ENCODE peak calls at places on chromosomes 4 and X, in ten cellular contexts. X is NCI-H1092 treated with DMSO at 0.1 percent for 48 hours; V is NCI-H82; T is amniotic stem cell; S is posterior cingulate gyrus; C is H54; E is T-helper 2 cell; R is activated T-helper 1 cell treated with anti-CD3 and anti-CD28 coated beads, Interleukin-2, amount 50 U/mL, for 16 hours; Z is HuH-7.5; L is NCI-H2081. P is an unnamed sample.

GRCh38 chrX:145821291-145821897 is 3.8 kb downstream of the SLITRK2 start:
- DNase-seq in X (no peak), V (peak; percentile 80), T (no peak), S (peak; percentile 84), C (no peak), E (no peak), R (no peak), Z (no peak), L (no peak), P (no peak)

GRCh38 chrX:9231491-9231890 is 197.6 kb upstream of the FAM9B start:
- DNase-seq in X (no peak), V (no peak), T (no peak), S (no peak), C (no peak), E (no peak), R (no peak), Z (no peak), L (no peak), P (no peak)

GRCh38 chrX:103687696-103688191 is 1.2 kb upstream of the MORF4L2 start:
- DNase-seq in X (peak; percentile 87), V (peak; percentile 90), T (peak; percentile 6), S (peak; percentile 54), C (peak; percentile 14), E (peak; percentile 27), R (peak; percentile 7), Z (no peak), L (peak; percentile 91), P (peak; percentile 87)

GRCh38 chr4:86926428-86927086 is 8.3 kb upstream of the AFF1 start:
- DNase-seq in X (no peak), V (no peak), T (no peak), S (no peak), C (no peak), E (no peak), R (no peak), Z (no peak), L (no peak), P (no peak)

GRCh38 chrX:13471269-13471668 is 98.1 kb upstream of the EGFL6 start:
- DNase-seq in X (no peak), V (peak; percentile 80), T (no peak), S (no peak), C (no peak), E (no peak), R (no peak), Z (no peak), L (no peak), P (no peak)

GRCh38 chr4:86500527-86500926 is 93.6 kb upstream of the PTPN13 start:
- DNase-seq in X (no peak), V (no peak), T (no peak), S (no peak), C (no peak), E (no peak), R (no peak), Z (no peak), L (no peak), P (no peak)

GRCh38 chr4:89177807-89178206 is 66.5 kb downstream of the TIGD2 start:
- DNase-seq in X (no peak), V (no peak), T (no peak), S (no peak), C (no peak), E (no peak), R (no peak), Z (no peak), L (no peak), P (no peak)

GRCh38 chrX:13290891-13291614 is 28.8 kb downstream of the ATXN3L start:
- DNase-seq in X (no peak), V (no peak), T (no peak), S (no peak), C (no peak), E (no peak), R (no peak), Z (no peak), L (no peak), P (no peak)

GRCh38 chr4:2049381-2049780 is 9.7 kb upstream of the NAT8L start:
- DNase-seq in X (no peak), V (no peak), T (no peak), S (no peak), C (no peak), E (no peak), R (no peak), Z (no peak), L (no peak), P (no peak)

GRCh38 chrX:47574096-47574553 is 8.1 kb upstream of the TIMP1 start:
- DNase-seq in X (no peak), V (no peak), T (no peak), S (no peak), C (no peak), E (no peak), R (no peak), Z (no peak), L (no peak), P (no peak)

GRCh38 chrX:110944323-110944761 is 148.7 kb upstream of the CHRDL1 start:
- DNase-seq in X (peak; percentile 69), V (no peak), T (no peak), S (peak; percentile 18), C (no peak), E (no peak), R (no peak), Z (no peak), L (peak; percentile 56), P (no peak)

GRCh38 chrX:39616098-39616729 is 481.5 kb downstream of the BCOR start:
- DNase-seq in X (no peak), V (no peak), T (no peak), S (no peak), C (no peak), E (no peak), R (no peak), Z (no peak), L (no peak), P (peak; percentile 17)

GRCh38 chr4:188041721-188042120 is 46.1 kb downstream of the ZFP42 start:
- DNase-seq in X (no peak), V (no peak), T (no peak), S (no peak), C (no peak), E (no peak), R (no peak), Z (no peak), L (no peak), P (no peak)

GRCh38 chr4:63233679-63234078 is 1175.6 kb downstream of the TECRL start:
- DNase-seq in X (no peak), V (no peak), T (no peak), S (no peak), C (no peak), E (no peak), R (no peak), Z (no peak), L (no peak), P (no peak)

GRCh38 chr4:147625733-147626132 is 8.5 kb downstream of the TMEM184C start:
- DNase-seq in X (no peak), V (no peak), T (no peak), S (no peak), C (no peak), E (no peak), R (no peak), Z (no peak), L (no peak), P (no peak)

GRCh38 chrX:9456250-9457074 is 8.4 kb upstream of the TBL1X start:
- DNase-seq in X (no peak), V (peak; percentile 21), T (no peak), S (no peak), C (no peak), E (peak; percentile 66), R (no peak), Z (no peak), L (no peak), P (peak; percentile 11)

GRCh38 chr4:52421811-52422213 is 237.3 kb downstream of the USP46 start:
- DNase-seq in X (no peak), V (no peak), T (no peak), S (no peak), C (no peak), E (no peak), R (no peak), Z (no peak), L (no peak), P (no peak)

GRCh38 chr4:156673483-156673882 is 298.1 kb downstream of the PDGFC start:
- DNase-seq in X (no peak), V (no peak), T (no peak), S (no peak), C (no peak), E (no peak), R (no peak), Z (no peak), L (no peak), P (no peak)

GRCh38 chr4:6092131-6092530 is 73.9 kb upstream of the C4orf50 start:
- DNase-seq in X (no peak), V (no peak), T (no peak), S (no peak), C (no peak), E (no peak), R (no peak), Z (no peak), L (peak; percentile 39), P (no peak)

GRCh38 chr4:175884048-175884447 is 72.0 kb upstream of the GPM6A start:
- DNase-seq in X (no peak), V (no peak), T (no peak), S (no peak), C (no peak), E (no peak), R (no peak), Z (no peak), L (no peak), P (no peak)

GRCh38 chr4:127686656-127687055 is 43.5 kb upstream of the SLC25A31 start:
- DNase-seq in X (no peak), V (no peak), T (no peak), S (no peak), C (no peak), E (no peak), R (no peak), Z (no peak), L (no peak), P (no peak)

GRCh38 chr4:2009651-2010233 is 968 bp upstream of the NELFA start:
- DNase-seq in X (peak; percentile 73), V (peak; percentile 70), T (no peak), S (peak; percentile 47), C (no peak), E (peak; percentile 59), R (peak; percentile 10), Z (peak; percentile 93), L (peak; percentile 69), P (peak; percentile 77)

GRCh38 chrX:31099536-31100090 is 27.8 kb upstream of the FTHL17 start:
- DNase-seq in X (no peak), V (no peak), T (no peak), S (no peak), C (no peak), E (no peak), R (no peak), Z (no peak), L (no peak), P (peak; percentile 1)

GRCh38 chr4:140359571-140360427 is 13.6 kb upstream of the SCOC start:
- DNase-seq in X (peak; percentile 92), V (peak; percentile 95), T (peak; percentile 50), S (peak; percentile 69), C (peak; percentile 9), E (peak; percentile 48), R (peak; percentile 49), Z (peak; percentile 23), L (peak; percentile 86), P (peak; percentile 95)

GRCh38 chr4:170247585-170247984 is 157.8 kb upstream of the AADAT start:
- DNase-seq in X (no peak), V (no peak), T (no peak), S (no peak), C (no peak), E (no peak), R (no peak), Z (no peak), L (no peak), P (no peak)

GRCh38 chr4:80091184-80091583 is 18.2 kb upstream of the ANTXR2 start:
- DNase-seq in X (no peak), V (no peak), T (no peak), S (no peak), C (no peak), E (no peak), R (no peak), Z (no peak), L (no peak), P (no peak)

GRCh38 chrX:6386837-6387236 is 148.1 kb downstream of the VCX3A start:
- DNase-seq in X (no peak), V (no peak), T (no peak), S (no peak), C (no peak), E (no peak), R (no peak), Z (no peak), L (no peak), P (peak; percentile 0)

P was measured in OCI-M1.